ENCODE peak calls at places on chromosomes 6 and 20, in six cellular contexts. V is activated B cell treated with CpG ODN at 0.5 μM for 24 hours, J is natural killer cell, S is endodermal cell, C is RWPE1, W is nephron progenitor cell. I is an unnamed sample.

GRCh38 chr6:72149715-72150114 is 263.4 kb downstream of the RIMS1 start:
- DNase-seq in W (no peak), S (no peak), J (no peak), V (no peak), C (no peak), I (no peak)

GRCh38 chr20:50992733-50993457 is 30.0 kb downstream of the KCNG1 start:
- DNase-seq in J (no peak), S (peak), V (no peak), W (peak), C (peak), I (no peak)

GRCh38 chr20:53834044-53834442 is 236.4 kb downstream of the BCAS1 start:
- DNase-seq in V (no peak), S (no peak), C (no peak), W (no peak), J (no peak), I (no peak)

GRCh38 chr6:163393923-163394322 is 20.6 kb upstream of the QKI start:
- DNase-seq in S (no peak), J (no peak), W (no peak), V (no peak), C (no peak), I (peak)

GRCh38 chr6:138129190-138129589 is 22.0 kb upstream of the PERP start:
- DNase-seq in V (no peak), C (no peak), W (no peak), J (no peak), S (peak), I (no peak)

GRCh38 chr20:9218412-9219001 is 149.6 kb downstream of the PLCB4 start:
- DNase-seq in S (no peak), W (peak), J (no peak), C (no peak), V (no peak), I (no peak)

GRCh38 chr6:111306104-111306888 is 176.7 kb downstream of the REV3L start:
- DNase-seq in W (no peak), C (peak), J (no peak), S (peak), V (no peak), I (no peak)

GRCh38 chr20:5845686-5846651 is 95.8 kb downstream of the SHLD1 start:
- DNase-seq in J (no peak), C (no peak), V (no peak), W (no peak), S (no peak), I (no peak)

GRCh38 chr20:22686097-22686496 is 101.7 kb upstream of the FOXA2 start:
- DNase-seq in J (no peak), C (peak), V (no peak), S (peak), W (peak), I (no peak)

GRCh38 chr6:135920689-135921088 is 69.2 kb downstream of the PDE7B start:
- DNase-seq in S (no peak), W (no peak), C (no peak), V (no peak), J (no peak), I (no peak)

GRCh38 chr6:112691289-112691688 is 344.2 kb downstream of the RFPL4B start:
- DNase-seq in C (peak), V (no peak), S (no peak), J (no peak), W (no peak), I (no peak)

GRCh38 chr20:31674895-31675827 is 37.4 kb downstream of the COX4I2 start:
- DNase-seq in V (peak), J (peak), W (no peak), C (peak), S (no peak), I (no peak)

GRCh38 chr20:1854246-1854645 is 41.0 kb upstream of the SIRPA start:
- DNase-seq in V (no peak), W (no peak), C (no peak), J (no peak), S (no peak), I (no peak)

GRCh38 chr20:63980317-63980805 is 571 bp upstream of the PRPF6 start:
- DNase-seq in S (no peak), W (no peak), V (no peak), C (peak), J (no peak), I (no peak)

GRCh38 chr6:22149081-22149480 is 147.8 kb downstream of the PRL start:
- DNase-seq in V (no peak), J (no peak), S (no peak), C (no peak), W (no peak), I (no peak)

GRCh38 chr20:47334022-47334551 is 22.4 kb downstream of the ZMYND8 start:
- DNase-seq in V (no peak), S (no peak), C (peak), J (no peak), W (no peak), I (no peak)

GRCh38 chr6:33856655-33857054 is 52.9 kb upstream of the MLN start:
- DNase-seq in V (no peak), C (no peak), W (no peak), S (no peak), J (peak), I (no peak)

DNA sequence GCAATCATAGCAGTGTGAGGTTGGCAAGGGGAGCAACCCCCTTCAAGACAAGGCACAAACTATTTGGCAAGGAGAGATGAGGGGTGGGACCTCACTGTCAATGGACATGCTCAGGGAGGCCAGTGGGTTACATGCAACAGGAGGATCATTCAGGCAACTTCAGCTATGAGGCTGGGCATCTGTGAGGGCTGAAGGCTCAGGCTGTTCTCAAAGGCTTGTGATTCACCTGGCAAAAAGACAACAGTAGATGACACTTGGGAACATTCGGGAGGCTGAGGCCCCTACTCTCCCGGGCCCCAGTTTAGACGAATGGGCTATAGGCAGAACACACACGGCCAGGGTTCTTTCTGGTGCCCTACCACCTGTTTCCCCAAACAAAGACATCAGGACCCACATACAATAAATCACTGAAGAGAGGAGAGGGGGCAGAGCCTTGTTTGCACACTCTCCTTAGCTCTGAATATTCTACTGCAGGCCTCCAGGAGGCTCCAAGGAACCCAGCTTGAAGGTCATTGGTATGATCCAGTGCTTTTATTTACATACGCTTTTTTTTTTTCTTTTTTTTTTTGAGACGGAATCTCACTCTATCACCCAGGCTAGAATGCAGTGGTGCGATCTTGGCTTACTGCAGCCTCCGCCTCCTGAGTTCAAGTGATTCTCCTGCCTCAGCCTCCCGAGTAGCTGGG is 7.9 kb downstream of the TUBB start:
- DNase-seq in V (no peak), C (no peak), S (no peak), W (no peak), J (no peak), I (no peak)
- TF ChIP-seq CTCF in V (no peak), C (no peak), S (peak), W (no peak), J (no peak), I (no peak)

GRCh38 chr20:3925113-3925695 is 36.0 kb downstream of the PANK2 start:
- DNase-seq in C (no peak), W (no peak), J (no peak), S (no peak), V (no peak), I (no peak)

GRCh38 chr20:3925899-3926638 is 36.9 kb downstream of the PANK2 start:
- DNase-seq in V (no peak), J (no peak), W (no peak), S (no peak), C (no peak), I (no peak)

GRCh38 chr20:3923818-3924217 is 34.6 kb downstream of the PANK2 start:
- DNase-seq in W (no peak), C (no peak), S (no peak), J (no peak), V (no peak), I (no peak)

GRCh38 chr20:3922983-3923339 is 33.8 kb downstream of the PANK2 start:
- DNase-seq in C (no peak), W (no peak), S (no peak), J (no peak), V (no peak), I (no peak)

DNA sequence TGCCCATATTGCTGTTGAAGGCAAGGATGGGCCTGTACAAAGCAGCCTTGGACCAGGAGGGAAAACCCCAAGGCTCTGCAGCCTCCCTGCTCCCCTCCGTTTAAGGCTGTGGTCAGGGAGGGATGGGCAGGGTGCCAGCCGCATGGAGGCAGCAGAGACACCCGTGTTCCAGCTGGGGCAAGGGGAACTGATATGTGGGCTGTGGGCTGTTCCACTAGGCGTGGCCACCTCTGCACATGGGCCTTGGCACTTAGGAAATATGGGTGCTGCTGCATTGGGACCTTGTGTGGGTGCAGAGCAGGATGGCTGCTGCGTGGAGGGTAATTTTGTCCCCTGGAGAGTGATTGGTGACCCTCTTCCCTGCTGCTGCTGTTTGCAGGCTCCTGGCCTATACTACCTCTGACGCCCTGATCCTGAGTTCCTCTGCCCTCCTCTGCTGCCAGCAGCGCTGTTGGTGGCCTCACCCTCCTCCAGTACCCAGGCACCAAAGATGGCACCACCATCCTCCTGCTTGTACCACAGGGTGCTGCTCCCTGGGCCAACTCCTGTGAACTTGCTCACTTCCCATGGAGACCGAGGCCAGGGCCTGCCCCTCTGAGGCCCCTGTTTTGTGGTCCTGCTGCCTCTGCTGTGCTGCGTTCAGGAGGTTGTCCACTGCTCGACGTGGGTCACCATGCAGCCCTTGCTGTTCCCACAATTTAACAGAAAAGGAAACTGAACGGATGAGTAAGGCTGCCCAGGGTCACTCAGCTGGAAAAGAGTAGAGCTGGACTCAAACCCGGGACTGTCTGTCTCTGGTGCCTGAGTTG is 35.3 kb downstream of the PANK2 start:
- DNase-seq in V (no peak), C (no peak), S (no peak), J (no peak), W (no peak), I (no peak)
- TF ChIP-seq CTCF in V (no peak), C (no peak), S (no peak), J (no peak), W (no peak), I (no peak)

DNA sequence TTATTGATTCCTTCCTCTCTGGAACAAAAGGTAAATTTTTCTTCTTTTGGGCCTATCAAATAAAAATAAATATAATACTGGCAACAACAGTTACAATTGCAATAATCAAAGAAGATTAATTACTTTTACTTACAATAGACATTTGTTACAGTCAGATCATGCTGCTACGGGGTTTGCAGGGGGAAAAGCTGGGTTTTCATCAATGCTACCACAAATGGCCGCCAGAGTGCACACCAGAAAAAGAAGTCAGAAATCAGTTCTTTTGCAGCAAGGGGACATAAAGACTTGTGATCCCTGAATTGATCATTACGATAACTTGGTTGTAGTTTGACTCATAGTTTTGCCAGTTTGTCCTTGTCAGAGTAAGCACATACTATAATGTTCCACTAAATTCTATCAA is 714.5 kb upstream of the EYS start:
- DNase-seq in S (peak), W (peak), V (no peak), J (no peak), C (peak), I (no peak)
- TF ChIP-seq CTCF in S (peak), W (peak), V (no peak), J (no peak), C (no peak), I (peak)

DNA sequence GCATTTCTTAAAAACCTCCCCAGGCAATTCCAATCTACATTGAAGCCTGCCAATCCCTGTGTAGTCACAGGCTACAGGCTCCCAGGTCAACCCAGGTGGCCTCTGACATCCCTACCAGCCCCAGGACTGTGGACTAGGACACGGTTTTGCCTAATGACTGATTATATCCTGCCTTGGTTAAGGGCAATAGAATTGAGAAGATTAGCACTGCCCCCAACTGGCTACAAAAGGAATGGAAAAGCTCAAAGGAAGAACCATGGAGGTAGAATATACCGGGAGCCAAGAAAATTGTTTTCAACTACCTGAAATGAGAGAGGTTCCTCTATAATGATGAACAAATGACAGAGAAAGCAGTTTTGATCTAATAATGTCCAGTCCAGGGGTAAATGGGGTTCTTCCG is 421.1 kb upstream of the AGPAT4 start:
- DNase-seq in V (no peak), S (peak), W (no peak), C (peak), J (no peak), I (no peak)
- TF ChIP-seq CTCF in V (no peak), S (peak), W (no peak), C (no peak), J (peak), I (no peak)

DNA sequence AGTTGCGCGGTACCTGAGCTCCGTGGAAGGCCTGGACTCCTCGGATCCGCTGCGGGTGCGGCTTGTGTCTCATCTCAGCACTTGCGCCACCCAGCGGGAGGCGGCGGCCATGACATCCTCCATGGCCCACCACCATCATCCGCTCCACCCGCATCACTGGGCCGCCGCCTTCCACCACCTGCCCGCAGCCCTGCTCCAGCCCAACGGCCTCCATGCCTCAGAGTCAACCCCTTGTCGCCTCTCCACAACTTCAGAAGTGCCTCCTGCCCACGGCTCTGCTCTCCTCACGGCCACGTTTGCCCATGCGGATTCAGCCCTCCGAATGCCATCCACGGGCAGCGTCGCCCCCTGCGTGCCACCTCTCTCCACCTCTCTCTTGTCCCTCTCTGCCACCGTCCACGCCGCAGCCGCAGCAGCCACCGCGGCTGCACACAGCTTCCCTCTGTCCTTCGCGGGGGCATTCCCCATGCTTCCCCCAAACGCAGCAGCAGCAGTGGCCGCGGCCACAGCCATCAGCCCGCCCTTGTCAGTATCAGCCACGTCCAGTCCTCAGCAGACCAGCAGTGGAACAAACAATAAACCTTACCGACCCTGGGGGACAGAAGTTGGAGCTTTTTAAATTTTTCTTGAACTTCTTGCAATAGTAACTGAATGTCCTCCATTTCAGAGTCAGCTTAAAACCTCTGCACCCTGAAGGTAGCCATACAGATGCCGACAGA is 9.9 kb downstream of the HEY2 start:
- DNase-seq in C (no peak), W (peak), S (peak), J (no peak), V (no peak), I (no peak)
- TF ChIP-seq CTCF in C (no peak), W (peak), S (peak), J (no peak), V (no peak), I (peak)

GRCh38 chr6:103268335-103268734 is 1591.4 kb downstream of the HACE1 start:
- DNase-seq in C (no peak), W (no peak), S (no peak), V (no peak), J (no peak), I (no peak)

GRCh38 chr6:103273048-103273447 is 1586.7 kb downstream of the HACE1 start:
- DNase-seq in C (no peak), J (no peak), S (no peak), V (no peak), W (no peak), I (no peak)
- TF ChIP-seq CTCF in C (no peak), J (no peak), S (peak), V (no peak), W (peak), I (peak)

I was measured in mesothelial cell of epicardium.